ENCODE peak calls at places on chromosomes 16 and 17, in ten cellular contexts. K, D, S, H, N, F, U, M, A and T are unnamed samples.

GRCh38 chr16:53892155-53892554 is 188.2 kb downstream of the FTO start:
- DNase-seq in S (no peak), K (peak), D (no peak), M (peak), A (peak), H (no peak), N (no peak), U (peak), F (peak), T (no peak)

GRCh38 chr16:2611499-2611862 is 70.8 kb upstream of the KCTD5 start:
- DNase-seq in A (no peak), K (no peak), M (no peak), U (no peak), D (peak), H (no peak), S (no peak), N (no peak), F (no peak), T (peak)

GRCh38 chr17:67441052-67441738 is 64.1 kb downstream of the PITPNC1 start:
- DNase-seq in H (no peak), S (no peak), N (no peak), F (peak), D (no peak), U (peak), M (peak), K (peak), A (no peak), T (no peak)

GRCh38 chr16:1414532-1415265 is at the start of gene UNKL:
- DNase-seq in K (peak), N (no peak), D (no peak), U (peak), A (no peak), S (peak), F (peak), M (peak), H (peak), T (no peak)

GRCh38 chr16:1057252-1057932 is 15.2 kb upstream of the SSTR5 start:
- DNase-seq in K (peak), H (peak), M (no peak), F (no peak), A (no peak), S (no peak), U (peak), N (no peak), D (no peak), T (no peak)

GRCh38 chr16:14302031-14302398 is 230.9 kb downstream of the MRTFB start:
- DNase-seq in H (peak), A (no peak), S (no peak), N (no peak), D (no peak), U (no peak), F (no peak), K (peak), M (peak), T (no peak)

GRCh38 chr17:45574376-45574775 is 83.9 kb upstream of the PLEKHM1 start:
- DNase-seq in H (no peak), K (no peak), A (no peak), N (no peak), U (no peak), F (peak), M (no peak), S (no peak), D (no peak), T (no peak)

GRCh38 chr17:6536053-6536452 is 20.3 kb downstream of the PITPNM3 start:
- DNase-seq in S (no peak), H (no peak), A (no peak), D (no peak), M (no peak), K (no peak), U (no peak), F (no peak), N (no peak), T (no peak)

GRCh38 chr17:50443492-50444051 is 17.6 kb downstream of the ACSF2 start:
- DNase-seq in K (peak), M (no peak), D (no peak), N (no peak), F (no peak), A (no peak), U (peak), H (peak), S (no peak), T (no peak)

GRCh38 chr17:50221500-50222480 is 20.4 kb upstream of the COL1A1 start:
- DNase-seq in D (peak), K (no peak), F (no peak), S (no peak), N (no peak), M (no peak), H (peak), A (peak), U (no peak), T (no peak)

GRCh38 chr16:75340715-75341500 is 89.5 kb upstream of the BCAR1 start:
- DNase-seq in M (no peak), U (no peak), F (no peak), H (no peak), D (no peak), N (no peak), A (no peak), S (no peak), K (no peak), T (no peak)

GRCh38 chr17:61144137-61144536 is 255.5 kb upstream of the TBX2 start:
- DNase-seq in A (no peak), M (no peak), U (no peak), N (no peak), H (no peak), S (no peak), K (no peak), D (no peak), F (no peak), T (no peak)

GRCh38 chr16:67537636-67538591 is 9.3 kb downstream of the RIPOR1 start:
- DNase-seq in S (no peak), N (no peak), H (peak), K (peak), D (no peak), U (no peak), M (peak), F (no peak), A (no peak), T (no peak)

GRCh38 chr16:72301416-72302048 is 129.6 kb upstream of the PMFBP1 start:
- DNase-seq in F (no peak), A (no peak), N (no peak), M (no peak), D (no peak), S (no peak), K (no peak), H (no peak), U (no peak), T (no peak)

GRCh38 chr17:47066841-47067682 is 88.0 kb upstream of the RPRML start:
- DNase-seq in D (peak), U (peak), S (peak), K (peak), H (peak), N (peak), A (peak), F (peak), M (peak), T (peak)
- H3K27ac ChIP-seq in D (peak), U (peak), S (peak), K (peak), H (peak), N (peak), A (peak), F (peak), M (peak), T (peak)

GRCh38 chr16:55294129-55294528 is 29.9 kb upstream of the IRX6 start:
- DNase-seq in D (no peak), M (no peak), U (peak), N (no peak), F (no peak), K (no peak), S (no peak), A (no peak), H (no peak), T (no peak)
- TF ChIP-seq CTCF in D (peak), M (peak), U (peak), N (no peak), F (no peak), K (no peak), S (no peak), A (no peak), H (peak), T (no peak)

DNA sequence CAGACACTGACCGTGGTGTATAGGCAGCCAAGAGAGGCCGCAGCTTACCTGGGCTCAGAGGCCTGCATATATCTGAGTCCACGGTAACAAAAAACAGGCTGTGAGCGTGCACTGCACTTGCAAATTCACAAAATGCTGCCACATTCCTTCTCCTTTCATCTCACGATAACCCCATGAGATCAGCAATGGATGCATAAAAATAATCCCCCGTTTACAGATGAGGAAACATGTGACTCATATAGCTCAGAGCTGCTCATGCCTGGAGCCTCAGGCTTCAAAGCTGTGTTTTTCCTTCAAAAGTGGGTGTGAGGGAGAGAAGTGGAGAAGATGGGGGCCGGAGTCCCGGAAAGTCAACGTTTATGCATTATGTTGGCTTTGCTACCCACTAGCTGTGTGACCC is 118.3 kb upstream of the FOXF1 start:
- DNase-seq in M (no peak), K (no peak), H (no peak), D (no peak), U (peak), N (no peak), A (no peak), S (no peak), F (peak), T (no peak)
- H3K27ac ChIP-seq in M (no peak), K (no peak), H (no peak), D (no peak), U (no peak), N (no peak), A (no peak), S (no peak), F (peak), T (no peak)

GRCh38 chr16:85636234-85636812 is 23.2 kb downstream of the GSE1 start:
- DNase-seq in D (no peak), A (no peak), H (no peak), U (no peak), S (no peak), N (no peak), M (no peak), F (no peak), K (no peak), T (no peak)

GRCh38 chr16:85638248-85638647 is 25.1 kb downstream of the GSE1 start:
- DNase-seq in K (no peak), S (no peak), D (no peak), A (no peak), N (no peak), H (no peak), U (no peak), F (no peak), M (no peak), T (no peak)

GRCh38 chr16:85637808-85638186 is 24.7 kb downstream of the GSE1 start:
- DNase-seq in H (no peak), U (no peak), S (no peak), K (no peak), A (no peak), N (no peak), D (no peak), F (no peak), M (no peak), T (no peak)

GRCh38 chr16:85635545-85636140 is 22.5 kb downstream of the GSE1 start:
- DNase-seq in D (no peak), K (no peak), H (no peak), S (no peak), F (no peak), N (no peak), U (no peak), M (no peak), A (no peak), T (no peak)

GRCh38 chr16:85637061-85637807 is 24.1 kb downstream of the GSE1 start:
- DNase-seq in H (no peak), A (no peak), U (no peak), N (no peak), M (no peak), S (no peak), D (no peak), F (no peak), K (no peak), T (no peak)
- TF ChIP-seq CTCF in H (no peak), A (no peak), U (no peak), N (no peak), M (no peak), S (no peak), D (no peak), F (no peak), K (no peak), T (no peak)

GRCh38 chr17:75571197-75571884 is 16.3 kb upstream of the MYO15B start:
- DNase-seq in F (no peak), U (no peak), M (peak), K (no peak), H (no peak), S (no peak), N (peak), A (no peak), D (no peak), T (no peak)

GRCh38 chr17:75568412-75569255 is 19.0 kb upstream of the MYO15B start:
- DNase-seq in D (no peak), M (no peak), H (no peak), F (no peak), S (no peak), K (no peak), U (no peak), A (no peak), N (no peak), T (no peak)

GRCh38 chr17:75571885-75572215 is 15.8 kb upstream of the MYO15B start:
- DNase-seq in H (no peak), U (no peak), K (no peak), M (no peak), A (no peak), S (no peak), N (no peak), F (no peak), D (no peak), T (no peak)

GRCh38 chr17:75570034-75570676 is 17.4 kb upstream of the MYO15B start:
- DNase-seq in H (no peak), N (no peak), M (no peak), A (no peak), S (no peak), F (no peak), U (no peak), D (peak), K (no peak), T (no peak)

GRCh38 chr17:75570772-75571171 is 16.8 kb upstream of the MYO15B start:
- DNase-seq in N (no peak), S (no peak), H (no peak), U (no peak), M (no peak), F (no peak), K (no peak), D (peak), A (no peak), T (no peak)
- H3K27ac ChIP-seq in N (peak), S (peak), H (no peak), U (no peak), M (peak), F (no peak), K (peak), D (no peak), A (no peak), T (peak)

GRCh38 chr16:89599451-89599858 is 14.0 kb upstream of the DPEP1 start:
- DNase-seq in U (no peak), K (peak), M (peak), N (no peak), A (no peak), S (no peak), H (no peak), F (no peak), D (peak), T (no peak)
- TF ChIP-seq CTCF in U (peak), K (peak), M (peak), N (peak), A (no peak), S (no peak), H (no peak), F (peak), D (peak), T (no peak)

GRCh38 chr17:76421054-76421427 is 31.9 kb downstream of the UBE2O start:
- DNase-seq in K (no peak), D (no peak), U (no peak), S (no peak), H (no peak), M (no peak), A (no peak), F (no peak), N (no peak), T (no peak)

GRCh38 chr17:76422406-76422805 is 30.5 kb downstream of the UBE2O start:
- DNase-seq in A (no peak), U (no peak), H (no peak), S (no peak), F (no peak), K (no peak), D (no peak), M (no peak), N (no peak), T (no peak)

GRCh38 chr17:76422860-76423259 is 30.1 kb downstream of the UBE2O start:
- DNase-seq in D (no peak), K (no peak), S (no peak), N (no peak), H (no peak), U (no peak), M (no peak), A (no peak), F (no peak), T (no peak)

GRCh38 chr17:76419576-76420245 is 33.2 kb downstream of the UBE2O start:
- DNase-seq in H (no peak), U (no peak), D (no peak), N (no peak), K (no peak), A (no peak), M (peak), S (no peak), F (no peak), T (no peak)

GRCh38 chr17:76420356-76421053 is 32.4 kb downstream of the UBE2O start:
- DNase-seq in A (no peak), D (no peak), H (no peak), K (no peak), S (no peak), M (peak), N (no peak), F (no peak), U (no peak), T (no peak)
- H3K27ac ChIP-seq in A (no peak), D (no peak), H (peak), K (no peak), S (no peak), M (peak), N (peak), F (peak), U (no peak), T (peak)

GRCh38 chr17:54426287-54426886 is 474.3 kb upstream of the TOM1L1 start:
- DNase-seq in H (no peak), M (peak), N (no peak), D (no peak), U (peak), S (no peak), K (no peak), F (no peak), A (no peak), T (no peak)
- TF ChIP-seq CTCF in H (no peak), M (peak), N (peak), D (peak), U (peak), S (no peak), K (no peak), F (no peak), A (no peak), T (peak)